ENCODE peak calls at places on chromosomes 1 and 21, in eight cellular contexts. L is NCI-H1092; K is HCEC 1CT; B is astrocyte; R is NT2/D1; H is activated CD8-positive, alpha-beta memory T cell treated with anti-CD3 and anti-CD28 coated beads, Interleukin-2, amount 50 U/mL, for 4 hours; D is lower lobe of right lung; F is glutamatergic neuron. O is an unnamed sample.

GRCh38 chr1:7375329-7375728 is 395.8 kb upstream of the VAMP3 start:
- DNase-seq in R (no peak), B (no peak), L (no peak), K (no peak), F (no peak), H (no peak), D (no peak), O (no peak)

GRCh38 chr1:190908691-190909090 is 431.0 kb upstream of the BRINP3 start:
- DNase-seq in K (no peak), B (peak), D (no peak), R (no peak), F (no peak), H (no peak), L (no peak), O (no peak)

GRCh38 chr1:232851532-232851931 is 46.3 kb downstream of the MAP10 start:
- DNase-seq in B (no peak), L (no peak), K (no peak), F (no peak), D (no peak), R (no peak), H (no peak), O (no peak)

GRCh38 chr1:192066202-192066601 is 92.1 kb upstream of the RGS18 start:
- DNase-seq in K (no peak), R (no peak), L (no peak), F (no peak), H (no peak), D (no peak), B (no peak), O (no peak)

GRCh38 chr1:3884966-3885365 is 15.1 kb downstream of the C1orf174 start:
- DNase-seq in F (no peak), B (no peak), K (no peak), H (no peak), D (peak), R (no peak), L (no peak), O (no peak)

GRCh38 chr1:94544706-94545490 is 3.3 kb upstream of the F3 start:
- DNase-seq in F (no peak), L (no peak), H (no peak), K (peak), R (no peak), B (peak), D (no peak), O (no peak)

GRCh38 chr1:159071970-159072582 is 4.5 kb downstream of the AIM2 start:
- DNase-seq in K (peak), H (no peak), D (no peak), F (no peak), R (peak), B (peak), L (peak), O (no peak)

GRCh38 chr1:157704878-157705277 is 4.3 kb upstream of the FCRL3 start:
- DNase-seq in B (no peak), F (no peak), L (no peak), R (no peak), H (no peak), D (no peak), K (no peak), O (no peak)

GRCh38 chr1:245869847-245870246 is 637.2 kb downstream of the SMYD3 start:
- DNase-seq in F (no peak), K (no peak), R (no peak), B (no peak), L (no peak), H (no peak), D (no peak), O (no peak)

GRCh38 chr1:112589766-112590165 is 29.2 kb downstream of the ST7L start:
- DNase-seq in K (no peak), H (no peak), B (no peak), R (peak), F (no peak), D (no peak), L (no peak), O (no peak)

GRCh38 chr1:243791586-243792267 is 58.3 kb downstream of the AKT3 start:
- DNase-seq in B (no peak), H (no peak), R (no peak), K (no peak), F (no peak), L (no peak), D (no peak), O (no peak)

GRCh38 chr1:92502247-92502646 is 15.5 kb upstream of the GFI1 start:
- DNase-seq in K (peak), D (no peak), B (peak), F (no peak), L (no peak), R (no peak), H (no peak), O (no peak)

GRCh38 chr1:58785424-58786058 is 1.7 kb upstream of the JUN start:
- DNase-seq in H (peak), B (peak), D (peak), R (peak), K (no peak), F (no peak), L (peak), O (peak)

GRCh38 chr1:230708631-230709580 is 5.0 kb downstream of the AGT start:
- DNase-seq in R (no peak), B (no peak), F (no peak), K (peak), H (no peak), D (no peak), L (no peak), O (no peak)

GRCh38 chr1:167770127-167770526 is 48.3 kb downstream of the MPZL1 start:
- DNase-seq in D (no peak), R (peak), B (no peak), H (no peak), F (no peak), L (no peak), K (no peak), O (no peak)

GRCh38 chr1:80427886-80428285 is 1372.8 kb upstream of the ADGRL2 start:
- DNase-seq in D (no peak), H (no peak), B (no peak), L (no peak), R (no peak), K (no peak), F (no peak), O (no peak)

GRCh38 chr1:230537456-230537855 is 104.8 kb upstream of the COG2 start:
- DNase-seq in R (no peak), L (no peak), B (no peak), H (no peak), D (no peak), K (no peak), F (no peak), O (no peak)

GRCh38 chr1:26602378-26602959 is 72.9 kb downstream of the RPS6KA1 start:
- DNase-seq in K (peak), L (peak), B (peak), D (no peak), H (peak), F (no peak), R (no peak), O (no peak)

GRCh38 chr21:43954042-43954441 is 58.1 kb upstream of the TRAPPC10 start:
- DNase-seq in F (no peak), L (no peak), B (no peak), D (no peak), R (no peak), H (no peak), K (no peak), O (no peak)

GRCh38 chr1:33735624-33736023 is 128.3 kb upstream of the HMGB4 start:
- DNase-seq in D (no peak), F (no peak), B (peak), R (no peak), L (no peak), H (no peak), K (peak), O (no peak)

GRCh38 chr1:233432916-233433315 is 105.4 kb downstream of the MAP3K21 start:
- DNase-seq in K (no peak), L (no peak), F (no peak), B (peak), D (no peak), H (no peak), R (no peak), O (no peak)

GRCh38 chr1:155093938-155094621 is 15.4 kb downstream of the EFNA3 start:
- DNase-seq in B (peak), L (peak), F (peak), D (no peak), H (no peak), R (no peak), K (peak), O (no peak)

GRCh38 chr21:42381347-42381984 is 14.4 kb downstream of the TMPRSS3 start:
- DNase-seq in R (peak), H (peak), F (peak), B (peak), K (no peak), D (peak), L (peak), O (no peak)

GRCh38 chr1:172466795-172467407 is 23.0 kb upstream of the PIGC start:
- DNase-seq in K (peak), R (no peak), L (no peak), B (no peak), D (no peak), H (no peak), F (no peak), O (no peak)

GRCh38 chr1:203084588-203085527 is 954 bp downstream of the MYOG start:
- DNase-seq in K (no peak), R (peak), D (no peak), F (no peak), B (no peak), H (no peak), L (no peak), O (no peak)

GRCh38 chr1:7192453-7192852 is 407.2 kb downstream of the CAMTA1 start:
- DNase-seq in H (no peak), B (no peak), R (no peak), K (no peak), D (no peak), L (no peak), F (no peak), O (no peak)

GRCh38 chr1:97209381-97209780 is 487.8 kb downstream of the PTBP2 start:
- DNase-seq in L (no peak), H (no peak), K (peak), D (no peak), R (no peak), B (no peak), F (no peak), O (no peak)

O was measured in Right ventricle myocardium superior.